ENCODE peak calls at places on chromosomes 4 and X, in four cellular contexts. M is stimulated activated CD8-positive, alpha-beta memory T cell treated with anti-CD3 and anti-CD28 coated beads, Interleukin-12 subunit alpha, Interleukin-12 subunit beta, amount 100 ng/mL, for 1 hour; B is A549; K is amygdala. H is an unnamed sample.

GRCh38 chr4:44727471-44727870 is 1.1 kb upstream of the GNPDA2 start:
- DNase-seq in M (no peak), K (no peak), B (no peak), H (no peak)

GRCh38 chr4:173493041-173493440 is 37.0 kb downstream of the HAND2 start:
- DNase-seq in B (no peak), M (no peak), K (no peak), H (no peak)

GRCh38 chrX:130091976-130092522 is 18.2 kb downstream of the ELF4 start:
- DNase-seq in M (peak; percentile 68), K (no peak), B (no peak), H (no peak)

GRCh38 chrX:72716766-72717165 is 2.7 kb upstream of the PHKA1 start:
- DNase-seq in M (no peak), B (no peak), K (no peak), H (no peak)

GRCh38 chrX:134688839-134689238 is 30.6 kb upstream of the PLAC1 start:
- DNase-seq in M (no peak), K (no peak), B (no peak), H (no peak)

GRCh38 chr4:1520145-1520661 is 114.0 kb upstream of the NKX1-1 start:
- DNase-seq in B (no peak), M (no peak), K (no peak), H (no peak)

GRCh38 chrX:155071694-155072215 is 447 bp downstream of the BRCC3 start:
- DNase-seq in B (no peak), M (no peak), K (peak; percentile 36), H (no peak)

GRCh38 chrX:10217218-10217617 is 60.4 kb downstream of the CLCN4 start:
- DNase-seq in K (no peak), M (no peak), B (no peak), H (no peak)

GRCh38 chrX:67607436-67607835 is 63.6 kb downstream of the AR start:
- DNase-seq in K (no peak), B (no peak), M (no peak), H (no peak)

GRCh38 chr4:176467011-176467410 is 147.2 kb downstream of the SPCS3 start:
- DNase-seq in K (no peak), B (no peak), M (no peak), H (no peak)

GRCh38 chrX:31319586-31319985 is 247.7 kb upstream of the FTHL17 start:
- DNase-seq in K (no peak), M (no peak), B (no peak), H (no peak)

GRCh38 chrX:132257116-132257515 is 37.9 kb upstream of the RAP2C start:
- DNase-seq in B (no peak), M (no peak), K (no peak), H (no peak)

GRCh38 chr4:177964061-177964460 is 521.8 kb upstream of the AGA start:
- DNase-seq in K (no peak), M (no peak), B (no peak), H (no peak)